ENCODE peak calls at places on chromosomes 12 and 14, in five cellular contexts. A, Y, E, I and Q are unnamed samples.

GRCh38 chr14:64410084-64410774 is 22.1 kb downstream of the MTHFD1 start:
- DNase-seq in A (no peak), Y (no peak), E (peak), I (no peak), Q (no peak)

GRCh38 chr12:6532051-6532926 is 2.0 kb upstream of the GAPDH start:
- DNase-seq in A (peak), Y (no peak), E (peak), I (peak), Q (peak)

GRCh38 chr12:10095971-10096370 is 2.8 kb downstream of the CLEC1A start:
- DNase-seq in A (no peak), Y (no peak), E (no peak), I (no peak), Q (no peak)

GRCh38 chr12:41563044-41563443 is 374.9 kb downstream of the PDZRN4 start:
- DNase-seq in A (no peak), Y (no peak), E (no peak), I (no peak), Q (no peak)

GRCh38 chr12:779745-780734 is 27.7 kb downstream of the WNK1 start:
- DNase-seq in A (no peak), Y (no peak), E (peak), I (no peak), Q (no peak)

GRCh38 chr12:105705765-105706164 is 375.3 kb downstream of the C12orf75 start:
- DNase-seq in A (peak), Y (no peak), E (peak), I (peak), Q (peak)

GRCh38 chr14:56339855-56340701 is 221.9 kb downstream of the PELI2 start:
- DNase-seq in A (peak), Y (no peak), E (peak), I (peak), Q (peak)

GRCh38 chr14:35331605-35332516 is 39.7 kb downstream of the PSMA6 start:
- DNase-seq in A (peak), Y (no peak), E (peak), I (peak), Q (peak)

GRCh38 chr12:124828264-124829007 is 35.2 kb downstream of the SCARB1 start:
- DNase-seq in A (no peak), Y (no peak), E (peak), I (no peak), Q (no peak)

GRCh38 chr12:50572275-50572674 is 67.5 kb downstream of the DIP2B start:
- DNase-seq in A (no peak), Y (no peak), E (peak), I (no peak), Q (peak)

GRCh38 chr14:98855926-98856325 is 416.1 kb downstream of the BCL11B start:
- DNase-seq in A (no peak), Y (no peak), E (no peak), I (no peak), Q (no peak)

GRCh38 chr12:114687269-114687605 is 3.3 kb upstream of the TBX3 start:
- DNase-seq in A (no peak), Y (no peak), E (no peak), I (no peak), Q (no peak)

GRCh38 chr14:95126906-95127530 is 30.3 kb downstream of the DICER1 start:
- DNase-seq in A (no peak), Y (no peak), E (no peak), I (no peak), Q (no peak)

GRCh38 chr12:3885179-3886094 is 12.2 kb upstream of the PARP11 start:
- DNase-seq in A (peak), Y (no peak), E (peak), I (peak), Q (peak)

GRCh38 chr12:121144416-121144914 is 11.8 kb downstream of the P2RX7 start:
- DNase-seq in A (no peak), Y (no peak), E (no peak), I (no peak), Q (no peak)

GRCh38 chr14:92506230-92506629 is 7.4 kb upstream of the RIN3 start:
- DNase-seq in A (no peak), Y (no peak), E (no peak), I (no peak), Q (no peak)
- TF ChIP-seq REST in A (no peak), Y (no peak), E (no peak), I (no peak), Q (no peak)

DNA sequence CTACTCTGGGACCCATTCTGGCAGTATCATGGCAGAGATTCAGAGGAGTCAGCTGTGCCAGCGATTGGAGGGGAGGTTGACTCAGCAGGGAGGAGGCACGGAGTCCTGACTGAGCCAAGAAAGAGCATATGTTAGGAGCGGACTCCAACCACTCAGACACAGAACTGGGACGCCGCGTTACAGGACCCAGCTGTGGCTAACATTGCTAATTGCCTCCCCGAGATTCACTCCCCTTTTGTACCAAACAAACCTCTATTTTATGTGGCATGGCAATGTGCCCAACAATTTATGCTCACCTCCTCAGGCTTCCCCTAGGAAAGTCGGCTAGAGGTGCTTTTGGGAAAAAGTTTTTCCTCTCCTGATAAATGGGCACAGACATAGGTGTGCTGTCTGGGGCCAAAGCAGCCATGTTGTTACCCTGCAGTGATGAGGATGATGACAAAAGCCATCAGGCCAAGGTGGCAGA is 15.2 kb upstream of the CLIP1 start:
- DNase-seq in A (no peak), Y (no peak), E (no peak), I (no peak), Q (no peak)
- H2AFZ ChIP-seq in A (peak), Y (no peak), E (no peak), I (peak), Q (no peak)

DNA sequence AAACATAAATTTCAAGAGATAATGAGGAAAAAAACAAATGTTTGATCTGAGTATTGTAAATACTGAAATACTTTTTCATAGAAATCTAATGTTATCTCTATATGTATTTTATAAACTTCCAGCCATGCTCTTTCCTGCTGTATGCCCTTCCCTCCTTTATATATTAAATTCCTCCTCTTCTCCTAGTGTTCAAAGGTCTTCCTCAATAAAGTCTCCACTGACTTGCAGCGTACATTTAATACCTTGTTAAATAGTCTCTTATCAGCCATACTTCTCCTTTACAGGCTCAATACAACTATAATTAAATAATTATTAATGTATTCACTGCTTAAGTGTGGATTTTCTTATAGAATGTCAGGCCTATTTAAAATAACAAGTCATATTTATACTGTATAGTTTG is 26.0 kb downstream of the ERGIC2 start:
- DNase-seq in A (no peak), Y (no peak), E (no peak), I (no peak), Q (no peak)
- TF ChIP-seq YY1 in A (no peak), Y (no peak), E (no peak), I (no peak), Q (no peak)

GRCh38 chr12:122928033-122928890 is 32.3 kb upstream of the VPS37B start:
- DNase-seq in A (no peak), Y (no peak), E (no peak), I (no peak), Q (no peak)
- TF ChIP-seq REST in A (no peak), Y (no peak), E (no peak), I (no peak), Q (no peak)

GRCh38 chr12:45775964-45776363 is 46.5 kb downstream of the ARID2 start:
- DNase-seq in A (no peak), Y (no peak), E (no peak), I (no peak), Q (no peak)
- H2AFZ ChIP-seq in A (no peak), Y (no peak), E (no peak), I (no peak), Q (no peak)

GRCh38 chr14:67221982-67222328 is 19.3 kb upstream of the PALS1 start:
- DNase-seq in A (no peak), Y (no peak), E (no peak), I (no peak), Q (no peak)

GRCh38 chr14:67218126-67218525 is 23.1 kb upstream of the PALS1 start:
- DNase-seq in A (no peak), Y (no peak), E (no peak), I (no peak), Q (no peak)

GRCh38 chr14:67221248-67221981 is 19.8 kb upstream of the PALS1 start:
- DNase-seq in A (peak), Y (no peak), E (no peak), I (no peak), Q (no peak)
- TF ChIP-seq YY1 in A (no peak), Y (no peak), E (no peak), I (no peak), Q (no peak)

GRCh38 chr14:89794096-89794495 is 160.4 kb downstream of the EFCAB11 start:
- DNase-seq in A (no peak), Y (no peak), E (no peak), I (no peak), Q (no peak)

GRCh38 chr14:89797148-89797547 is 157.4 kb downstream of the EFCAB11 start:
- DNase-seq in A (no peak), Y (no peak), E (no peak), I (no peak), Q (no peak)

GRCh38 chr14:89787525-89787924 is 167.0 kb downstream of the EFCAB11 start:
- DNase-seq in A (no peak), Y (no peak), E (no peak), I (no peak), Q (peak)

GRCh38 chr14:89793367-89793716 is 161.2 kb downstream of the EFCAB11 start:
- DNase-seq in A (no peak), Y (no peak), E (no peak), I (no peak), Q (no peak)

GRCh38 chr14:89792489-89793366 is 161.8 kb downstream of the EFCAB11 start:
- DNase-seq in A (no peak), Y (no peak), E (no peak), I (no peak), Q (no peak)
- TF ChIP-seq REST in A (no peak), Y (no peak), E (no peak), I (no peak), Q (no peak)